ENCODE peak calls at places on chromosomes 7 and 10, in eight cellular contexts. One of them, this sample, is unnamed.

GRCh38 chr10:61280303-61280702 is 172.9 kb downstream of the TMEM26 start:
- ATAC-seq in CD8-positive, alpha-beta T cell: no peak
- ATAC-seq in left cardiac atrium: no peak
- ATAC-seq in WTC11: no peak
- ATAC-seq in mucosa of descending colon: no peak
- ATAC-seq in natural killer cell: no peak
- ATAC-seq in heart left ventricle: no peak
- ATAC-seq in SK-N-SH treated with all-trans-retinoic acid at 6 μM for 48 hours: peak; percentile 90
- ATAC-seq in this sample: no peak

GRCh38 chr7:29309041-29309860 is 114.7 kb downstream of the CHN2 start:
- ATAC-seq in CD8-positive, alpha-beta T cell: no peak
- ATAC-seq in left cardiac atrium: no peak
- ATAC-seq in WTC11: peak; percentile 25
- ATAC-seq in mucosa of descending colon: no peak
- ATAC-seq in natural killer cell: no peak
- ATAC-seq in heart left ventricle: no peak
- ATAC-seq in SK-N-SH treated with all-trans-retinoic acid at 6 μM for 48 hours: no peak
- ATAC-seq in this sample: no peak

GRCh38 chr10:14062528-14063260 is 268.0 kb downstream of the FRMD4A start:
- ATAC-seq in CD8-positive, alpha-beta T cell: no peak
- ATAC-seq in left cardiac atrium: no peak
- ATAC-seq in WTC11: no peak
- ATAC-seq in mucosa of descending colon: no peak
- ATAC-seq in natural killer cell: no peak
- ATAC-seq in heart left ventricle: no peak
- ATAC-seq in SK-N-SH treated with all-trans-retinoic acid at 6 μM for 48 hours: no peak
- ATAC-seq in this sample: no peak

GRCh38 chr7:28488061-28488791 is 75.9 kb downstream of the CREB5 start:
- ATAC-seq in CD8-positive, alpha-beta T cell: no peak
- ATAC-seq in left cardiac atrium: no peak
- ATAC-seq in WTC11: peak; percentile 30
- ATAC-seq in mucosa of descending colon: no peak
- ATAC-seq in natural killer cell: no peak
- ATAC-seq in heart left ventricle: no peak
- ATAC-seq in SK-N-SH treated with all-trans-retinoic acid at 6 μM for 48 hours: no peak
- ATAC-seq in this sample: peak; percentile 51

GRCh38 chr10:113399051-113399450 is 153.8 kb upstream of the HABP2 start:
- ATAC-seq in CD8-positive, alpha-beta T cell: no peak
- ATAC-seq in left cardiac atrium: no peak
- ATAC-seq in WTC11: no peak
- ATAC-seq in mucosa of descending colon: no peak
- ATAC-seq in natural killer cell: no peak
- ATAC-seq in heart left ventricle: no peak
- ATAC-seq in SK-N-SH treated with all-trans-retinoic acid at 6 μM for 48 hours: no peak
- ATAC-seq in this sample: no peak

GRCh38 chr10:34537629-34538231 is 277.4 kb downstream of the PARD3 start:
- ATAC-seq in CD8-positive, alpha-beta T cell: no peak
- ATAC-seq in left cardiac atrium: no peak
- ATAC-seq in WTC11: no peak
- ATAC-seq in mucosa of descending colon: no peak
- ATAC-seq in natural killer cell: peak; percentile 49
- ATAC-seq in heart left ventricle: no peak
- ATAC-seq in SK-N-SH treated with all-trans-retinoic acid at 6 μM for 48 hours: no peak
- ATAC-seq in this sample: no peak

GRCh38 chr7:6409091-6409490 is 38.7 kb downstream of the DAGLB start:
- ATAC-seq in CD8-positive, alpha-beta T cell: no peak
- ATAC-seq in left cardiac atrium: no peak
- ATAC-seq in WTC11: no peak
- ATAC-seq in mucosa of descending colon: no peak
- ATAC-seq in natural killer cell: no peak
- ATAC-seq in heart left ventricle: no peak
- ATAC-seq in SK-N-SH treated with all-trans-retinoic acid at 6 μM for 48 hours: no peak
- ATAC-seq in this sample: no peak

GRCh38 chr7:85328599-85328998 is 141.7 kb upstream of the SEMA3D start:
- ATAC-seq in CD8-positive, alpha-beta T cell: no peak
- ATAC-seq in left cardiac atrium: no peak
- ATAC-seq in WTC11: no peak
- ATAC-seq in mucosa of descending colon: no peak
- ATAC-seq in natural killer cell: no peak
- ATAC-seq in heart left ventricle: no peak
- ATAC-seq in SK-N-SH treated with all-trans-retinoic acid at 6 μM for 48 hours: no peak
- ATAC-seq in this sample: no peak

GRCh38 chr7:154794147-154794780 is 208.7 kb downstream of the PAXIP1 start:
- ATAC-seq in CD8-positive, alpha-beta T cell: no peak
- ATAC-seq in left cardiac atrium: peak; percentile 32
- ATAC-seq in WTC11: peak; percentile 55
- ATAC-seq in mucosa of descending colon: peak; percentile 90
- ATAC-seq in natural killer cell: no peak
- ATAC-seq in heart left ventricle: no peak
- ATAC-seq in SK-N-SH treated with all-trans-retinoic acid at 6 μM for 48 hours: no peak
- ATAC-seq in this sample: peak; percentile 28

GRCh38 chr10:59082249-59082648 is 94.2 kb upstream of the PHYHIPL start:
- ATAC-seq in CD8-positive, alpha-beta T cell: no peak
- ATAC-seq in left cardiac atrium: no peak
- ATAC-seq in WTC11: no peak
- ATAC-seq in mucosa of descending colon: no peak
- ATAC-seq in natural killer cell: no peak
- ATAC-seq in heart left ventricle: no peak
- ATAC-seq in SK-N-SH treated with all-trans-retinoic acid at 6 μM for 48 hours: no peak
- ATAC-seq in this sample: peak; percentile 26

GRCh38 chr10:20855398-20856038 is 41.6 kb downstream of the NEBL start:
- ATAC-seq in CD8-positive, alpha-beta T cell: no peak
- ATAC-seq in left cardiac atrium: no peak
- ATAC-seq in WTC11: no peak
- ATAC-seq in mucosa of descending colon: no peak
- ATAC-seq in natural killer cell: no peak
- ATAC-seq in heart left ventricle: no peak
- ATAC-seq in SK-N-SH treated with all-trans-retinoic acid at 6 μM for 48 hours: peak; percentile 25
- ATAC-seq in this sample: no peak

GRCh38 chr10:110059965-110060364 is 52.2 kb downstream of the ADD3 start:
- ATAC-seq in CD8-positive, alpha-beta T cell: peak; percentile 29
- ATAC-seq in left cardiac atrium: peak; percentile 58
- ATAC-seq in WTC11: no peak
- ATAC-seq in mucosa of descending colon: peak; percentile 34
- ATAC-seq in natural killer cell: peak; percentile 50
- ATAC-seq in heart left ventricle: peak; percentile 11
- ATAC-seq in SK-N-SH treated with all-trans-retinoic acid at 6 μM for 48 hours: no peak
- ATAC-seq in this sample: no peak

GRCh38 chr10:72069751-72070501 is 18.4 kb downstream of the SPOCK2 start:
- ATAC-seq in CD8-positive, alpha-beta T cell: no peak
- ATAC-seq in left cardiac atrium: no peak
- ATAC-seq in WTC11: peak; percentile 49
- ATAC-seq in mucosa of descending colon: no peak
- ATAC-seq in natural killer cell: no peak
- ATAC-seq in heart left ventricle: no peak
- ATAC-seq in SK-N-SH treated with all-trans-retinoic acid at 6 μM for 48 hours: no peak
- ATAC-seq in this sample: no peak

GRCh38 chr7:117784315-117784714 is 88.9 kb downstream of the CTTNBP2 start:
- ATAC-seq in CD8-positive, alpha-beta T cell: no peak
- ATAC-seq in left cardiac atrium: no peak
- ATAC-seq in WTC11: no peak
- ATAC-seq in mucosa of descending colon: no peak
- ATAC-seq in natural killer cell: no peak
- ATAC-seq in heart left ventricle: no peak
- ATAC-seq in SK-N-SH treated with all-trans-retinoic acid at 6 μM for 48 hours: no peak
- ATAC-seq in this sample: no peak

GRCh38 chr7:148782757-148783456 is 84.2 kb downstream of the CUL1 start:
- ATAC-seq in CD8-positive, alpha-beta T cell: no peak
- ATAC-seq in left cardiac atrium: no peak
- ATAC-seq in WTC11: peak; percentile 57
- ATAC-seq in mucosa of descending colon: peak; percentile 55
- ATAC-seq in natural killer cell: no peak
- ATAC-seq in heart left ventricle: no peak
- ATAC-seq in SK-N-SH treated with all-trans-retinoic acid at 6 μM for 48 hours: no peak
- ATAC-seq in this sample: no peak

GRCh38 chr7:141663081-141663510 is 38.9 kb downstream of the DENND11 start:
- ATAC-seq in CD8-positive, alpha-beta T cell: no peak
- ATAC-seq in left cardiac atrium: no peak
- ATAC-seq in WTC11: no peak
- ATAC-seq in mucosa of descending colon: peak; percentile 86
- ATAC-seq in natural killer cell: no peak
- ATAC-seq in heart left ventricle: no peak
- ATAC-seq in SK-N-SH treated with all-trans-retinoic acid at 6 μM for 48 hours: no peak
- ATAC-seq in this sample: peak; percentile 97

GRCh38 chr10:17673517-17674051 is 29.6 kb downstream of the STAM start:
- ATAC-seq in CD8-positive, alpha-beta T cell: no peak
- ATAC-seq in left cardiac atrium: peak; percentile 97
- ATAC-seq in WTC11: peak; percentile 90
- ATAC-seq in mucosa of descending colon: peak; percentile 30
- ATAC-seq in natural killer cell: peak; percentile 70
- ATAC-seq in heart left ventricle: no peak
- ATAC-seq in SK-N-SH treated with all-trans-retinoic acid at 6 μM for 48 hours: peak; percentile 96
- ATAC-seq in this sample: peak; percentile 68